ENCODE peak calls at places on chromosomes 7 and 10, in four cellular contexts. X is HEK293T, J is K562, K is HepG2. N is an unnamed sample.
A peak's percentile ranks its signal among the peaks of the same experiment; 100 is the strongest.

GRCh38 chr7:130959743-130960207 is 225.8 kb upstream of the KLF14 start:
- DNase-seq in X (peak; percentile 45), J (peak; percentile 54), K (peak; percentile 14), N (peak; percentile 24)

GRCh38 chr10:51758366-51758765 is 59.0 kb upstream of the CSTF2T start:
- DNase-seq in X (no peak), J (no peak), K (no peak), N (no peak)

GRCh38 chr10:22550732-22551131 is 163.6 kb downstream of the PIP4K2A start:
- DNase-seq in X (peak; percentile 57), J (peak; percentile 60), K (peak; percentile 40), N (peak; percentile 83)

GRCh38 chr7:129993275-129993674 is 40.5 kb upstream of the UBE2H start:
- DNase-seq in X (no peak), J (no peak), K (no peak), N (no peak)

GRCh38 chr7:68535266-68535665 is 1063.0 kb upstream of the AUTS2 start:
- DNase-seq in X (no peak), J (no peak), K (no peak), N (no peak)

GRCh38 chr10:43249962-43250624 is 16.8 kb downstream of the RASGEF1A start:
- DNase-seq in X (no peak), J (no peak), K (no peak), N (peak; percentile 55)

GRCh38 chr7:115099906-115100305 is 178.0 kb downstream of the MDFIC start:
- DNase-seq in X (no peak), J (no peak), K (peak; percentile 52), N (no peak)

GRCh38 chr7:87193912-87194311 is 25.6 kb downstream of the TMEM243 start:
- DNase-seq in X (no peak), J (no peak), K (no peak), N (no peak)

GRCh38 chr7:89549768-89550167 is 604.5 kb upstream of the STEAP1 start:
- DNase-seq in X (no peak), J (no peak), K (no peak), N (peak; percentile 15)

GRCh38 chr10:35940067-35940989 is 298.2 kb upstream of the FZD8 start:
- DNase-seq in X (no peak), J (no peak), K (no peak), N (peak; percentile 33)

GRCh38 chr7:106563466-106564150 is 97.3 kb downstream of the CCDC71L start:
- DNase-seq in X (no peak), J (no peak), K (no peak), N (no peak)

GRCh38 chr7:93551063-93551895 is 23.2 kb downstream of the CALCR start:
- DNase-seq in X (peak; percentile 28), J (peak; percentile 15), K (peak; percentile 17), N (no peak)

GRCh38 chr10:44864042-44864436 is 47.1 kb upstream of the TMEM72 start:
- DNase-seq in X (no peak), J (no peak), K (no peak), N (peak; percentile 50)

GRCh38 chr7:134468475-134468874 is 9.6 kb upstream of the AKR1B1 start:
- DNase-seq in X (no peak), J (no peak), K (no peak), N (no peak)

GRCh38 chr7:134472572-134473242 is 13.8 kb upstream of the AKR1B1 start:
- DNase-seq in X (no peak), J (no peak), K (peak; percentile 13), N (no peak)

GRCh38 chr7:134469622-134470021 is 10.7 kb upstream of the AKR1B1 start:
- DNase-seq in X (no peak), J (no peak), K (peak; percentile 16), N (no peak)

GRCh38 chr7:134468054-134468453 is 9.2 kb upstream of the AKR1B1 start:
- DNase-seq in X (no peak), J (no peak), K (no peak), N (no peak)

DNA sequence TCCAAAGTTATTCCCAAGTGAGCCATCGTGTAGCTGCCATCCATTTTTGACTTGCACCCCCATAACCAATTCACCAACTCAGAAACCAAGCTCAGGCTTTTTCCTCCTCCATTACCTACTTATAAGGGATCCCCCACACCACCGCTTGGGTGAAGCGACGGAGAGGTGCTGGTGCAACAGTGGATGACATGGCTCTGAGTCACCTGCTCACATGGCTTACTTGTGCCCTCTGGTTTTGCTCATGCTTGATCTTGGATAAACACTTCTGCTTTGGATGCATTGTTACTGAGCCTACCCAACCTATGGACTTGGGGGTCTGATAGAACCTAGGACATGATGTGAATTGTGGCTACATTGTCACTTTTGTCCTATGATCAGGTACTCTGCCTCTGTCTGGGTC is 12.0 kb upstream of the AKR1B1 start:
- DNase-seq in X (no peak), J (no peak), K (peak; percentile 47), N (no peak)
- TF ChIP-seq ELF4 in X (no peak), J (no peak), K (no peak), N (no peak)

GRCh38 chr10:116429288-116429977 is 1.8 kb downstream of the PNLIPRP3 start:
- DNase-seq in X (no peak), J (no peak), K (no peak), N (no peak)

GRCh38 chr10:116430288-116430687 is 2.6 kb downstream of the PNLIPRP3 start:
- DNase-seq in X (no peak), J (no peak), K (no peak), N (no peak)

GRCh38 chr10:116437076-116437692 is 9.5 kb downstream of the PNLIPRP3 start:
- DNase-seq in X (no peak), J (no peak), K (no peak), N (no peak)

GRCh38 chr10:116427671-116428070 is at the start of gene PNLIPRP3:
- DNase-seq in X (no peak), J (no peak), K (no peak), N (no peak)

DNA sequence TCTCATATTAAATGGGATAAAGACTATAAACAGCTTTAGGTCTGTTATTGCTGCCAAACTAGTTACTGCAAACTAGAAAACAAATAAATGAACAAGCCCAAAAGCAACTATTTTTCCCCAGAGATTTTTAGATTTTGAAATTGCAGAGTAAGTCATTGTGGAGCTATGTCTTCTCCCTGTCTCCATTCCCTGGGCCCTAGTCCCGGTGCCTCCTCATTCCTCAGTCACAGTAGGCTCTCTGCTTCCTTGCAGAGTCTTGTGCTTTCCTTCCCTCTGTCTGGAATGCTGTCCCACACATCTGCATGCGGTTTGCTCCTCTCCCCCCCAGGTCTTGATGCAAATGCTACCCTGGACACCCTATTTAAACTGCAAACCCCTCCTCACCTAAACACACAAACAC is 4.0 kb downstream of the PNLIPRP3 start:
- DNase-seq in X (no peak), J (no peak), K (no peak), N (peak; percentile 11)
- TF ChIP-seq ELF4 in X (no peak), J (no peak), K (no peak), N (no peak)

DNA sequence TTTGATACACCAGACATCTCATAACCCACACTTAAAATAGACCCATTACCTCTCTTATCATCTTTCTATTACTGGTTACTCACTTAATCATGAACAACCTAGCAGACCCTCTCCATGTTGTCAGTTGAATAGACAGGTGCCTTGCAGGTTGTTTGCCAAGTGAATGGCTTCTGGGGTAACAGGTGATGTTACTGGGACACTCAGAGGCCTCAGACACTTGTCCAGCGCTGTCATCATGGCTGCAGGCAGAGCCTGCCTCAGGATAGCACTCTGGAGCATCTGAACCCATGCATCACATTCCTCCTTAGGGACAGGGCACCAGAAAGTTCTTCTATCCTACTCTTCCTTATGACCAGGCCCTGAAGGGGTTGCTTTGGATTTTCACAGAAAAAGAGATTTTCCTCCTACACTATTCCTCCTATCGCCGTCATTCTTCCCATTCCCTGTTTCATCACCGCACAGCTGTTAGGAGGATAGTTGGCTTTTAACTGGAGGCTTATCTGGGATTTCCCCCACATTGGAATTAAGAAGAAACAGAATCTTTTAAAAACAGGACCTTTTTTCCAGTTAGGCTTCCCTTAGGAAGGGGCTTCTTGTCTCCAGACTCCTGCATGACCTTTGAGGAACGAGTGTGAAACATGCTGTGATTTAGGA is 182.1 kb downstream of the VTI1A start:
- DNase-seq in X (no peak), J (no peak), K (no peak), N (no peak)
- TF ChIP-seq ELF4 in X (no peak), J (no peak), K (no peak), N (no peak)

DNA sequence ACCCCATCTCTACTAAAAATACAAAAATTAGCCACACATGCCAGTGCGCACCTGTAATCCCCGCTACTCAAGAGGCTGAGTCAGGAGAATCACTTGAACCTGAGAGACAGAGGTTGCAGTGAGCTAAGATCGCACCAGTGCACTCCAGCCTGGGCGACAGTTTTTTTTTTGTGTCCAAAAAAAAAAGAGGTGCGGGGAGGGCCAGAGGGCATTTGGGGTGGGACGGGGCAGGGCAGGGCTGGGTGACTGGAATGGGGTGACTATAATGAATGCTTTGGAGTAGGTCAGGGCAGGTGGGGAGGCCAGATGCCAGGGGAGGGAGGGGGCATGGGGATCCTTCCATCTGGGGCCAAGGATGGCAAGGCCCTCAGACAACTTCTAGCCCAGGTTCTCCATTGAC is 23.5 kb downstream of the GTF2IRD1 start:
- DNase-seq in X (no peak), J (no peak), K (no peak), N (no peak)
- TF ChIP-seq ELF4 in X (no peak), J (no peak), K (no peak), N (no peak)

GRCh38 chr7:3109516-3109915 is 65.8 kb upstream of the CARD11 start:
- DNase-seq in X (no peak), J (no peak), K (no peak), N (no peak)
- TF ChIP-seq ELF4 in X (no peak), J (no peak), K (no peak), N (no peak)

GRCh38 chr10:31757374-31757773 is 171.3 kb downstream of the ARHGAP12 start:
- DNase-seq in X (no peak), J (no peak), K (no peak), N (no peak)

GRCh38 chr10:31759124-31759798 is 169.4 kb downstream of the ARHGAP12 start:
- DNase-seq in X (peak; percentile 19), J (peak; percentile 17), K (peak; percentile 83), N (peak; percentile 62)

GRCh38 chr10:31757831-31758230 is 170.8 kb downstream of the ARHGAP12 start:
- DNase-seq in X (no peak), J (no peak), K (no peak), N (no peak)

GRCh38 chr10:31759816-31760626 is 168.6 kb downstream of the ARHGAP12 start:
- DNase-seq in X (peak; percentile 90), J (peak; percentile 100), K (peak; percentile 85), N (peak; percentile 96)

GRCh38 chr10:31758495-31758894 is 170.1 kb downstream of the ARHGAP12 start:
- DNase-seq in X (no peak), J (no peak), K (no peak), N (no peak)
- TF ChIP-seq ELF4 in X (no peak), J (no peak), K (no peak), N (no peak)

DNA sequence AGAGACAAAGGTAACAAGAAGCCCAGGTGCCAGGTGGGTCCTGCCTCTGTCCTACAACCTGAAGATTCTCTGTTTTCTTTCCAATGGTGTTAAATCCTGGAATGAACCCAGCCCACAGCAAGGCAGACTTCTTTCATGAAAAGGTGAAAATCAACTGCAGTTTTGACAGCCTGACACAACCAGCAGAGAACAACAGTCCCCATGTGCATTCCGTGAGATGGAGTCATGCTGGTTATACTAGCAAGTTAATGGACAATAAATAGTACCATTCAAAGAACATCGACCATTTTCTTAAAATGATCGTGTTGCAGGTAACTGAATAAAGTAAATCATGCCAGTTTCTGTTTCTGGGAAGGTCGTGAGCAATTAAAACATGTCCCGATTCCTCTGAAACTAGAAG is 131.5 kb downstream of the SFMBT2 start:
- DNase-seq in X (no peak), J (no peak), K (no peak), N (no peak)
- TF ChIP-seq ELF4 in X (no peak), J (no peak), K (no peak), N (no peak)